ENCODE peak calls at places on chromosomes 4 and X, in ten cellular contexts. Y is psoas muscle; E is natural killer cell; C is CD4-positive, alpha-beta T cell; U is WTC11; T is GM20000; V is astrocyte of the cerebellum; P is astrocyte; A is cardiac muscle cell; Z is body of pancreas. H is an unnamed sample.

GRCh38 chrX:23483396-23483795 is 148.7 kb downstream of the PTCHD1 start:
- DNase-seq in Y (no peak), C (no peak), Z (no peak), A (no peak), E (no peak), U (no peak), V (no peak), T (no peak), P (no peak), H (no peak)

GRCh38 chr4:3708103-3708510 is 58.1 kb upstream of the ADRA2C start:
- DNase-seq in T (no peak), V (no peak), Z (peak), C (no peak), A (no peak), U (no peak), Y (peak), E (no peak), P (no peak), H (no peak)

GRCh38 chrX:103629295-103630170 is 758 bp downstream of the TCEAL1 start:
- DNase-seq in Z (peak), P (peak), C (peak), T (peak), U (peak), E (no peak), A (peak), Y (peak), V (no peak), H (peak)

GRCh38 chr4:174650711-174651355 is 128.5 kb upstream of the HPGD start:
- DNase-seq in A (no peak), Z (no peak), E (no peak), Y (no peak), V (no peak), T (no peak), C (no peak), U (no peak), P (no peak), H (no peak)

GRCh38 chr4:5824635-5825034 is 68.3 kb downstream of the CRMP1 start:
- DNase-seq in P (no peak), V (peak), A (peak), U (peak), Y (no peak), T (peak), E (no peak), Z (no peak), C (no peak), H (peak)

GRCh38 chr4:178080312-178080711 is 638.1 kb upstream of the AGA start:
- DNase-seq in P (no peak), C (no peak), Y (no peak), V (no peak), U (no peak), A (no peak), T (no peak), Z (no peak), E (no peak), H (no peak)

GRCh38 chr4:176185068-176185467 is 10.3 kb downstream of the SPATA4 start:
- DNase-seq in Y (no peak), C (no peak), T (no peak), E (no peak), A (no peak), V (no peak), P (peak), U (no peak), Z (no peak), H (no peak)

GRCh38 chr4:5746829-5747745 is 36.1 kb downstream of the EVC start:
- DNase-seq in A (no peak), Y (no peak), E (no peak), T (no peak), Z (no peak), C (no peak), U (no peak), P (peak), V (no peak), H (no peak)

GRCh38 chrX:16838202-16839066 is 31.7 kb downstream of the RBBP7 start:
- DNase-seq in C (no peak), U (no peak), E (no peak), A (peak), T (no peak), Z (no peak), P (peak), V (peak), Y (peak), H (no peak)

GRCh38 chrX:154125356-154126040 is 18.5 kb upstream of the OPN1LW start:
- DNase-seq in Z (no peak), T (no peak), P (no peak), E (no peak), U (no peak), Y (no peak), C (no peak), V (no peak), A (no peak), H (no peak)

GRCh38 chrX:65609237-65609636 is 58.2 kb upstream of the MSN start:
- DNase-seq in A (no peak), C (no peak), V (no peak), Y (no peak), U (no peak), Z (no peak), P (no peak), T (no peak), E (no peak), H (no peak)

GRCh38 chr4:183527326-183527725 is 22.5 kb downstream of the ING2 start:
- DNase-seq in P (no peak), C (no peak), E (no peak), Y (no peak), T (no peak), A (no peak), U (no peak), Z (no peak), V (no peak), H (no peak)

GRCh38 chr4:25441519-25442117 is 64.6 kb downstream of the ANAPC4 start:
- DNase-seq in U (peak), T (peak), E (no peak), P (peak), Y (no peak), Z (peak), A (peak), V (peak), C (no peak), H (peak)

GRCh38 chr4:184792334-184792733 is 33.4 kb downstream of the ACSL1 start:
- DNase-seq in A (no peak), Z (no peak), T (no peak), P (peak), Y (no peak), C (no peak), E (no peak), V (no peak), U (no peak), H (no peak)

GRCh38 chr4:1488357-1488756 is 82.1 kb upstream of the NKX1-1 start:
- DNase-seq in Y (peak), P (no peak), Z (no peak), T (no peak), U (no peak), C (no peak), E (no peak), V (no peak), A (no peak), H (no peak)

GRCh38 chr4:2849267-2850140 is 5.9 kb downstream of the ADD1 start:
- DNase-seq in Y (no peak), C (no peak), T (no peak), A (no peak), Z (peak), E (no peak), V (no peak), P (no peak), U (no peak), H (no peak)

GRCh38 chr4:84218002-84218401 is 281.1 kb downstream of the NKX6-1 start:
- DNase-seq in Z (no peak), T (no peak), E (no peak), A (no peak), P (peak), C (no peak), V (no peak), U (no peak), Y (no peak), H (peak)

GRCh38 chr4:186651624-186652023 is 72.0 kb downstream of the FAT1 start:
- DNase-seq in V (peak), C (no peak), A (peak), T (no peak), U (no peak), P (peak), E (no peak), Y (peak), Z (peak), H (no peak)

GRCh38 chr4:70737409-70737808 is 15.6 kb downstream of the RUFY3 start:
- DNase-seq in C (no peak), V (no peak), A (no peak), U (no peak), P (no peak), E (no peak), T (no peak), Y (no peak), Z (no peak), H (no peak)
- TF ChIP-seq CTCF in C (peak), V (no peak), A (no peak), U (no peak), P (no peak), E (no peak), T (no peak), Y (no peak), Z (no peak), H (no peak)

GRCh38 chr4:17562157-17562556 is 14.8 kb upstream of the LAP3 start:
- DNase-seq in A (peak), Y (no peak), T (no peak), P (no peak), C (no peak), U (no peak), E (no peak), Z (no peak), V (no peak), H (no peak)
- TF ChIP-seq CTCF in A (peak), Y (peak), T (no peak), P (no peak), C (no peak), U (no peak), E (no peak), Z (no peak), V (no peak), H (peak)

DNA sequence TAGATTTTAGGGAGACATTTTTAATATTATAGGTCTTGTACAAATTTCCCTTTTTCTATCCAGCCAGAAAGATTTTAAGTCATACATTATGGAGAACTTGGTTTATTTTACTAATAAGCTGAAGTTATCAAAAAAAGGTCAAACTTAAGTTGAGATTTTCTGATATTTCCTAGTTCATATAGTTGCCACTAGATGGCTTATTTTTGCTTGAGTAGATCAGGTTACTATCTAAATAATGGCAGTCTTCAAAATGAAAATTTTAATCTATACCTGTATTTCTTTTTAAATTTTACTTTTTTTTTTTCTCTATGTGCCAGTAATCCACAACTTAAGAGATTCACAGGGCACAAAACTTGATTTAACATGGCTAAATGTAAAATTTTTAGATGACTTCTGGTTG is 52.3 kb downstream of the USP9X start:
- DNase-seq in V (no peak), Z (no peak), P (no peak), Y (no peak), U (no peak), T (no peak), E (no peak), C (no peak), A (no peak), H (no peak)
- TF ChIP-seq CTCF in V (peak), Z (no peak), P (peak), Y (peak), U (no peak), T (no peak), E (peak), C (peak), A (peak), H (peak)

GRCh38 chr4:151942971-151943370 is 182.2 kb upstream of the GATB start:
- DNase-seq in Y (no peak), E (no peak), Z (no peak), U (no peak), V (no peak), P (no peak), T (no peak), A (no peak), C (no peak), H (no peak)
- TF ChIP-seq CTCF in Y (no peak), E (no peak), Z (no peak), U (no peak), V (no peak), P (no peak), T (no peak), A (no peak), C (no peak), H (no peak)

DNA sequence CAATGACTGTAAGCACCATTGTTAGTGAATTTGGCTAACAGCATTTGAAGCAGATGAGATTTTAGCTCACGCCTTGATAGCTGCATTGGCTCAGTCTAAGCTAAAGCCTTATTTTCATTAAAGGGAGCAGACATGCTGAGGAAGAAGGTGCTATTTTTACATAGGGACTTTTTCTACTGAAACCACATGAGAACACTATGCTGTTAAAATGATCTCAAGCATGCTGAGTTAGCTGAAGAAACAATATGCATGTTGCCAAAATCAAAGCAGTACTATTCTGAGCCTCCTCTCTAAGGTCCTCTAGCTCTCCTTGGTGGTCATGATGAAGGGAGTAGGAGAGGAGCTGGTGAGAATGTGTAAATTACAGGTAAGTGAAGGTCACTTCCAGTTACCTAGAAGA is 134.4 kb upstream of the JADE1 start:
- DNase-seq in C (no peak), P (no peak), Y (no peak), A (no peak), V (no peak), Z (no peak), E (no peak), T (peak), U (no peak), H (no peak)
- TF ChIP-seq CTCF in C (no peak), P (no peak), Y (peak), A (no peak), V (no peak), Z (no peak), E (no peak), T (peak), U (no peak), H (no peak)

GRCh38 chr4:164462471-164462870 is 291.5 kb upstream of the SMIM31 start:
- DNase-seq in E (no peak), Z (no peak), V (no peak), P (no peak), Y (no peak), A (no peak), T (no peak), C (no peak), U (no peak), H (no peak)

GRCh38 chr4:164461901-164462300 is 292.0 kb upstream of the SMIM31 start:
- DNase-seq in V (no peak), C (no peak), Z (no peak), A (no peak), T (no peak), U (no peak), P (no peak), Y (no peak), E (no peak), H (no peak)

GRCh38 chr4:164467493-164467892 is 286.4 kb upstream of the SMIM31 start:
- DNase-seq in T (no peak), P (no peak), Z (no peak), A (no peak), V (no peak), Y (no peak), E (no peak), C (no peak), U (no peak), H (no peak)

DNA sequence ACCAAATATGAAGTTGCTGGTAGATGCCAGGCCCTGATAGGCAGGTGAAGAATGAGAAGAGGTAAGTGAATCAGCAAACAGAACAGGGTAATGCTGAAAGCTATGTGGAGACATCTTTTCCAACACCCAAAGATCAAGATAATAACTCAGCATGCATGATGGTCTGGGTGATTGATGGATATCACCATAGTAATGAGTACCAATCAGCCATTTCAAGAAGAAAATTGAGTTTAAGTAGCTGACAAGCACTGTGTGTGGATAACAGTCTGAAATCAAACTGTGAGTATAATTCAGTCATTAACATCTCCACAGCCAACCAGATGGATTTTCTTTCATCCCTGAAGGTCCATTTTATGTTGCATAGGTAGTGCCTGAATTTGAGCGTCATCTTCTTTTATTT is 289.6 kb upstream of the SMIM31 start:
- DNase-seq in U (no peak), Z (no peak), A (no peak), Y (no peak), V (no peak), P (no peak), T (no peak), C (no peak), E (no peak), H (no peak)
- TF ChIP-seq CTCF in U (no peak), Z (no peak), A (no peak), Y (no peak), V (no peak), P (no peak), T (no peak), C (no peak), E (no peak), H (no peak)

H was measured in neural crest cell.